ENCODE peak calls at places on chromosomes 2 and 18, in five cellular contexts. W is CD8-positive, alpha-beta T cell; E is upper lobe of right lung; Y is fibroblast of lung; D is sigmoid colon. X is an unnamed sample.

GRCh38 chr18:41484069-41484468 is 471.0 kb upstream of the PIK3C3 start:
- DNase-seq in W (no peak), E (no peak), Y (no peak), D (no peak), X (no peak)

GRCh38 chr2:237091779-237092436 is 6.2 kb downstream of the COPS8 start:
- DNase-seq in W (no peak), E (no peak), Y (peak; percentile 82), D (peak; percentile 67), X (no peak)

GRCh38 chr18:55275042-55275897 is 312.7 kb downstream of the TCF4 start:
- DNase-seq in W (no peak), E (no peak), Y (peak; percentile 92), D (no peak), X (no peak)

GRCh38 chr2:238425505-238425978 is 1.2 kb upstream of the ASB1 start:
- DNase-seq in W (no peak), E (no peak), Y (no peak), D (no peak), X (no peak)

GRCh38 chr2:236045264-236046235 is 122.6 kb downstream of the GBX2 start:
- DNase-seq in W (no peak), E (no peak), Y (no peak), D (no peak), X (no peak)

GRCh38 chr18:61546598-61546997 is 213.4 kb downstream of the CDH20 start:
- DNase-seq in W (no peak), E (no peak), Y (peak; percentile 75), D (no peak), X (no peak)

GRCh38 chr2:150806336-150806735 is 318.9 kb upstream of the RND3 start:
- DNase-seq in W (no peak), E (no peak), Y (peak; percentile 73), D (no peak), X (no peak)

GRCh38 chr18:59908790-59909189 is 9.0 kb downstream of the PMAIP1 start:
- DNase-seq in W (no peak), E (no peak), Y (peak; percentile 56), D (no peak), X (no peak)

GRCh38 chr18:72155327-72155726 is 388.8 kb downstream of the CBLN2 start:
- DNase-seq in W (no peak), E (no peak), Y (peak; percentile 2), D (no peak), X (no peak)

GRCh38 chr2:19649107-19649506 is 252.7 kb downstream of the TTC32 start:
- DNase-seq in W (no peak), E (no peak), Y (peak; percentile 19), D (no peak), X (no peak)
- H3K4me3 ChIP-seq in W (no peak overlapping the region), E (no peak overlapping the region), Y (no peak overlapping the region), D (no peak overlapping the region), X (no peak overlapping the region)

GRCh38 chr2:241501099-241501541 is 7.3 kb downstream of the STK25 start:
- DNase-seq in W (no peak), E (no peak), Y (no peak), D (no peak), X (no peak)

GRCh38 chr2:241501551-241501950 is 6.8 kb downstream of the STK25 start:
- DNase-seq in W (no peak), E (no peak), Y (no peak), D (no peak), X (no peak)

GRCh38 chr2:241500431-241500975 is 7.9 kb downstream of the STK25 start:
- DNase-seq in W (no peak), E (no peak), Y (no peak), D (no peak), X (no peak)

GRCh38 chr2:241499146-241499965 is 9.0 kb downstream of the STK25 start:
- DNase-seq in W (no peak), E (no peak), Y (no peak), D (no peak), X (no peak)

GRCh38 chr2:241500016-241500415 is 8.4 kb downstream of the STK25 start:
- DNase-seq in W (no peak), E (no peak), Y (no peak), D (no peak), X (no peak)
- H3K36me3 ChIP-seq in W (peaks cover 12% of the 10 kb centered on the region), E (peaks cover 54% of the 10 kb centered on the region), Y (peaks cover 33% of the 10 kb centered on the region), D (peaks cover 32% of the 10 kb centered on the region), X (peaks cover 8% of the 10 kb centered on the region)

DNA sequence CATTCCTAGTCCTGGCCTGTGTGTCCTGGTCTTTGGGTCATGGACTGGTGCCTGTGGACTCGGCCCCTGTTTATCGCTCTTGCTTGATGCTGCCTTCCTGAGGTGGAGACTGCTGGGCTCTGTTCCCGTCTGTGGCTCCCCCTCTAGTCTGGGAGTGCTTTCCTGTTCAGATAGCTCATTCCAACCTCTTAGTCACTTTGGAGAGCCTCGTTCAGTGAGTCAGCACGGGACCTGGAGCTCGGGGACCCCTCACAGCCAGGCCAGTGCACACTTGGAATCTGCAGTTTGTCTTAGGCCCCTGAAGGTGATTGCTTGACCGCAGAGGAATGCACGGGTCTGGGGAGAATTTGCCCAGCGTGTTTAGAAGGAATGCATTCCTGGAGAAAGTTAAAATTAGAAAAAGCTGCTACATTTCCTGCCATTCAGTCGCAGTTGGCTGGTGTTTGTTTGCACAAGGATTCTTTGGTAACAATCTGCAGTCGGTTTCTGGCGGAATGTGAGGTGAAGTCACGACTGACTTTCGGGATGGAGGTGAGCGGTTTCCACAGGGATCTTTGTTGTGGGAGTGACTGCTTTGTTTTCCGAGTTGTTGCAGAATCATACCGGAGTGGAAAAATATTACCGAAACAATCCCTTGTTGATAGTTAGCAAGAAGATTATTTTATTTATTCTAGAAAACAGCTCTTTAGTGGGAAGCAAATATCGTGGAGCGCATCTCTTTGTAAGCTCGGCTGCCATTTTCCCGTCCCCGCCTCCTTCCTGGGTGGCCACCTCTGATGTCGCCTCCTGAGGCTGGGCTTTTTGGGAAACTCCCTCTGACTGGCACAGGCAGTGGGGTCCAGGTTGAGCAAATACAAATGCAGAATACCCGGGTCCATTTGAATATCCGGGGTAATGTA is 29.6 kb downstream of the SH3BP4 start:
- DNase-seq in W (no peak), E (no peak), Y (peak; percentile 94), D (peak; percentile 85), X (peak; percentile 69)
- TF ChIP-seq CTCF in W (no peak), E (no peak), Y (peak; percentile 32), D (no peak), X (no peak)

GRCh38 chr2:222477962-222478608 is 53.7 kb downstream of the SGPP2 start:
- DNase-seq in W (no peak), E (no peak), Y (no peak), D (no peak), X (no peak)
- H3K4me3 ChIP-seq in W (no peak overlapping the region), E (no peak overlapping the region), Y (no peak overlapping the region), D (no peak overlapping the region), X (no peak overlapping the region)

DNA sequence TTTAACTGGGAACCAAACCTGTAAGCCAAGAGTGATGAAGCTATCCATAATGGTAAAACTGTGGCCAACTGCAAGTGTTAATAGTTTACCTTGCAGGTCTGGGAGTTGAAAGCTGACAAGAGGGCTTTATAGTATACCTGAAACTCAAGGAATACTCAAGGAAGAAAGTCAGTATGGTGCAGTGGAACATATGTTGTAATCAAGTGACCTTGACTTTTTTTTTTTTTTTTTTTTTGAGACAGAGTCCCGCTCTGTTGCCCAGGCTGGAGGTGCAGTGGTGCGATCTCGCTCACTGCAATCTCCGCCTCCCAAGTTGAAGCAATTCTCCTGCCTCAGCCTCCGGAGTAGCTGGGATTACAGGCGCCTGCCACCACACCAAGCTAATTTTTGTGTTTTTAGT is 27.6 kb downstream of the VIL1 start:
- DNase-seq in W (no peak), E (no peak), Y (no peak), D (no peak), X (no peak)
- H3K36me3 ChIP-seq in W (peaks cover 9% of the 10 kb centered on the region), E (peaks cover 30% of the 10 kb centered on the region), Y (no peaks in the 10 kb centered on the region), D (peaks cover 3% of the 10 kb centered on the region), X (peaks cover 10% of the 10 kb centered on the region)

DNA sequence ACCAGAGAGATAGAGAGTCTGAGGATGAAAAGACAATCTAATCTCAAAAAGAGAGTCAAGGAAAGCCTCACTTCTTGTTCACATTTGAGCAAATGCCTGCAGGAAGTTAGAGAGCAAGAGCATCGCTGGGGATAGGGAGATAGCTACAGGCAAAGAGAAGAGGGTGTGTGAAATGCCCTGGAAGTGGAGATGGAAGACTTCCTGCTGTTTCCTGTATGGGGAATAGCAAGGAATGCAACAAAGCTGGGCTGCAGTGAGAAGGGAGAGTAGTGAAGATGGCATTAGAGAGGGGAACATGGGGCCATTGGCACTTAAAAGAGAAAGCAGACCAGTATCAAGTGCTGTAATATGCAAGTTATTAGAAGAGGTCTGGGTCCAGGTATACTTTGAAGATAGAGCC is 488.6 kb downstream of the METTL4 start:
- DNase-seq in W (no peak), E (no peak), Y (no peak), D (no peak), X (no peak)
- TF ChIP-seq CTCF in W (no peak), E (no peak), Y (no peak), D (no peak), X (no peak)

GRCh38 chr2:112181571-112182290 is 43.5 kb downstream of the FBLN7 start:
- DNase-seq in W (peak; percentile 41), E (no peak), Y (no peak), D (no peak), X (no peak)
- H3K4me3 ChIP-seq in W (peak overlapping the region; percentile 11), E (peak overlapping the region; percentile 3), Y (no peak overlapping the region), D (no peak overlapping the region), X (no peak overlapping the region)

DNA sequence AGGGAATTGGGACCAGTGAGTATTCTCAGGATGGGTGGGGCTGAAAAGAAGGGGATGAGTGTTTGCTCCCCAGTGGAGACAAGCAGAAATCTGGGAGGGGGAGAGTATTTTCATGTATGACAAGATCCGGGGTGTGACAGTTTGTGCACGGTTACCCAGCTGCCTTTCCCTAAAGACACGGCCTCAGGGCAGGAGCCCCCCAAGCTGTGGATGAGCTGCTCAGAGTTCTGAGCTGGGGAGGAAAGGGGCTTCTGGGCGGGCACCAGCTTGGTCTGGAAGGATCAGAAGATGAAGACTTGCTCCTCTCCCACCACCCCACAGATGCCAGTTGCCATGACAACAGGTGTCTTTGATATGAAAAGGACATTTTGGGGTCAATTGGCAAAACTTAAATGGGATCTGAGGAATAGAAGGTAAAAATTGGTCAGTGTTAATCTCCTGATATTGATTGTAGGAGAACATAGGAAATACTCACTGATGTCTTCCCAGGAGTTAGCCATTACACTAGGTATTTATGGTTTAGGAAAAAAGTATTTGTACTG is 29.2 kb downstream of the ZCCHC2 start:
- DNase-seq in W (no peak), E (no peak), Y (no peak), D (no peak), X (no peak)
- H3K36me3 ChIP-seq in W (peaks cover 30% of the 10 kb centered on the region), E (peaks cover 72% of the 10 kb centered on the region), Y (peaks cover 6% of the 10 kb centered on the region), D (peaks cover 28% of the 10 kb centered on the region), X (peaks cover 73% of the 10 kb centered on the region)

X was measured in right lobe of liver.